ENCODE peak calls at places on chromosomes 12 and 14, in five cellular contexts. X, D, W, H and N are unnamed samples.

GRCh38 chr14:102932484-102933248 is 10.2 kb downstream of the AMN start:
- DNase-seq in X (no peak), D (no peak), W (no peak), H (no peak), N (no peak)

GRCh38 chr14:61568572-61569011 is 126.7 kb upstream of the HIF1A start:
- DNase-seq in X (peak; percentile 53), D (peak; percentile 27), W (no peak), H (no peak), N (no peak)

GRCh38 chr12:6370994-6371754 is 4.2 kb downstream of the SCNN1A start:
- DNase-seq in X (peak; percentile 88), D (no peak), W (peak; percentile 16), H (peak; percentile 98), N (no peak)

GRCh38 chr14:76106188-76106587 is 45.5 kb upstream of the GPATCH2L start:
- DNase-seq in X (no peak), D (no peak), W (no peak), H (no peak), N (no peak)

GRCh38 chr14:71467419-71467818 is 464.8 kb upstream of the RGS6 start:
- DNase-seq in X (no peak), D (no peak), W (no peak), H (no peak), N (no peak)

GRCh38 chr14:67883717-67884116 is 64.1 kb downstream of the RAD51B start:
- DNase-seq in X (no peak), D (no peak), W (peak; percentile 45), H (peak; percentile 16), N (no peak)

GRCh38 chr14:50045039-50045711 is 71.2 kb downstream of the VCPKMT start:
- DNase-seq in X (peak; percentile 89), D (peak; percentile 33), W (peak; percentile 83), H (peak; percentile 87), N (no peak)

GRCh38 chr12:66851134-66851533 is 172.3 kb upstream of the GRIP1 start:
- DNase-seq in X (no peak), D (no peak), W (no peak), H (no peak), N (no peak)

GRCh38 chr12:40587416-40587815 is 104.8 kb upstream of the CNTN1 start:
- DNase-seq in X (no peak), D (no peak), W (no peak), H (no peak), N (no peak)

GRCh38 chr12:54936736-54937135 is 47.8 kb downstream of the TESPA1 start:
- DNase-seq in X (no peak), D (no peak), W (no peak), H (no peak), N (no peak)